ENCODE peak calls at places on chromosome 4, in five cellular contexts. O is IMR-90, U is H1, F is neuronal stem cell, X is mesenchymal stem cell. V is an unnamed sample.

GRCh38 chr4:86757468-86757867 is 91.7 kb downstream of the SLC10A6 start:
- DNase-seq in O (no peak), X (no peak), F (no peak), U (no peak), V (no peak)

GRCh38 chr4:1172971-1173757 is 781 bp upstream of the SPON2 start:
- DNase-seq in O (peak; percentile 78), F (no peak), X (peak; percentile 98), U (no peak), V (peak; percentile 59)

GRCh38 chr4:110614981-110615365 is 7.9 kb downstream of the PITX2 start:
- DNase-seq in U (no peak), F (peak; percentile 27), X (peak; percentile 62), O (no peak), V (peak; percentile 41)

GRCh38 chr4:119170195-119170594 is 34.6 kb downstream of the MYOZ2 start:
- DNase-seq in U (no peak), X (no peak), F (no peak), O (no peak), V (no peak)

GRCh38 chr4:118799235-118799932 is 36.5 kb downstream of the SEC24D start:
- DNase-seq in X (no peak), F (no peak), O (no peak), U (no peak), V (no peak)

GRCh38 chr4:146336413-146336807 is 122.1 kb downstream of the REELD1 start:
- DNase-seq in X (no peak), F (no peak), U (no peak), O (peak; percentile 71), V (no peak)

GRCh38 chr4:168451744-168452394 is 28.4 kb downstream of the DDX60L start:
- DNase-seq in O (peak; percentile 71), F (no peak), X (peak; percentile 90), U (no peak), V (no peak)

GRCh38 chr4:8656711-8657380 is 64.3 kb downstream of the CPZ start:
- DNase-seq in X (no peak), O (no peak), F (no peak), U (no peak), V (no peak)

GRCh38 chr4:101345271-101345595 is 2.1 kb downstream of the PPP3CA start:
- DNase-seq in X (no peak), O (peak; percentile 24), U (no peak), F (no peak), V (no peak)

GRCh38 chr4:1012031-1012739 is 759 bp downstream of the FGFRL1 start:
- DNase-seq in F (no peak), O (no peak), X (peak; percentile 35), U (no peak), V (no peak)

DNA sequence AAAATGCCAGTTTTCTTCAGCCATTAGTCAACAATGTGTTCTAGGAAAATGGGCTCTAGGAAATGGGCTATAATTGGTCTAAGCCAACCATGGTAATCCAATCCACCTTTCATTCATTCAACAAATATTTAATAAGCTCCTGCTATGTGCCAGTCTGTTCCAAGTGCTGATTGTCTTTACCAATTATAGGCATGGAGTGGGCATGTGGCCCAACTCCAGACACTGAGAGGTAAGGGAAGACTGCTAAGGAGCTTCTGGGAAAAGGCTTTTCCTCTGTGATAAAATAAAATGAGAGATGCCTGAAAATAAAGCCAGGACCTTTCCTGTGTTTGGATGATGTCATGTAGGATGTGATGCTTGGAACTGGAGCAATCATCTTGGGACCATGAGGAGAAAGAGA is 43.3 kb downstream of the HOPX start:
- DNase-seq in U (no peak), X (no peak), O (no peak), F (no peak), V (no peak)
- H4K91ac ChIP-seq in U (no peak overlapping the region), X (no peak overlapping the region), O (no peak overlapping the region), F (no peak overlapping the region), V (no peak overlapping the region)

GRCh38 chr4:128060620-128061565 is at the start of gene LARP1B:
- DNase-seq in U (peak; percentile 96), O (peak; percentile 95), X (peak; percentile 97), F (peak; percentile 94), V (peak; percentile 97)
- H2BK15ac ChIP-seq in U (no peak within 1 kb of the TSS), O (peak within 1 kb of the TSS; percentile 74), X (peak within 1 kb of the TSS; percentile 93), F (peak within 1 kb of the TSS; percentile 81), V (no peak within 1 kb of the TSS)

GRCh38 chr4:78250500-78250899 is 193.4 kb downstream of the FRAS1 start:
- DNase-seq in X (no peak), U (no peak), O (no peak), F (no peak), V (no peak)

DNA sequence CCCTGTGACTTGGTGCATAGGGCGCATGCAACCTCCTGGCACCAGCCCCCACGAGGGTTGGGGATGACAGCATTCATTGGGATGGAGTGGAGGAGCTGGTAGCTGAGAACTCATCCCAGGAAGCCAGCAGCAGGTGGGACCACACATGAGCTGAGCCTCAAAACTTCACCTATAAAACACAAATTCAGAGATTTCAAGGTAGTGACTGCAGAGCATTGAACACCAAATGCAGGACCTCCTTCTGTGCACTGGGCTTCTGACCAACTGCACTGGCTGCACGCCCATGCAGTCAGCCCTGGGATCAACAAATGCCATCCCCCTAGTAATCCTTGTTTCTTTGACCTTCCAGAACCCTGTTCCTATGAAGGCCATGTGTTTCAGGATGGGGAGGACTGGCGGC is 197.8 kb downstream of the FRAS1 start:
- DNase-seq in U (no peak), O (no peak), X (no peak), F (no peak), V (no peak)
- H4K91ac ChIP-seq in U (no peak overlapping the region), O (no peak overlapping the region), X (no peak overlapping the region), F (no peak overlapping the region), V (no peak overlapping the region)

GRCh38 chr4:120855307-120856001 is 67.1 kb downstream of the PRDM5 start:
- DNase-seq in O (no peak), X (no peak), F (no peak), U (no peak), V (no peak)
- H2BK15ac ChIP-seq in O (no peak overlapping the region), X (no peak overlapping the region), F (no peak overlapping the region), U (no peak overlapping the region), V (no peak overlapping the region)

DNA sequence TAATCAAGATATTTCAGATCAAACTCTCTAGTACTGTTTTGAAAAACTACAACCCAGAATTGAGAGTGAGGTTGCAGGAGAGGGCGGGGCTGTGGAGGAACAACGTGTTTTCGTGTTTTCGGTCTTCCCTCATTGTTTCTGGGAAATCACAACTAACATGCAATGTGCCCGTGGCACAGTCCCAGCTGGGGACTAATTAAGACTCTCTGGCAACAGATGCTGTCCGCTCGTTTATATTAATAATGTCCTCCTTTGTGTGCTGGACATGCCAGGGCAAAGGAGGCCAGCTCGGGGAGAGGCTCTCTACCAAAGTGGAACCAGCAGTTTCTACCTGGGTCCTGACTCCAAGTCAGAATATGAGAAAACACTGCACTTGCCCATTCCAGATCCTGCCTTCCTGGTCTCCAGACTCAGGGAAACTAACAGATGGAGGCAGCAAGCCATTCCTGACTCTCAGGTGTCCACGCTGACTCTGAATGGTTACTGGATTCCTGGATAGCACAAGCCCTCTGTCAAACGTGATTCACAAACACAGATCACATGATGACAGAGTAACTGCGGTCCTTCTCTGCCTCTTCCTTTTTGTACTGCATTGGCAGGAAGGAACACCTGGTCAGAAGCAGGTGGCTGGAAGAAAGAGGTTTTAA is 65.1 kb downstream of the COQ2 start:
- DNase-seq in X (no peak), O (no peak), U (no peak), F (no peak), V (no peak)
- H4K91ac ChIP-seq in X (no peak overlapping the region), O (no peak overlapping the region), U (no peak overlapping the region), F (no peak overlapping the region), V (no peak overlapping the region)

DNA sequence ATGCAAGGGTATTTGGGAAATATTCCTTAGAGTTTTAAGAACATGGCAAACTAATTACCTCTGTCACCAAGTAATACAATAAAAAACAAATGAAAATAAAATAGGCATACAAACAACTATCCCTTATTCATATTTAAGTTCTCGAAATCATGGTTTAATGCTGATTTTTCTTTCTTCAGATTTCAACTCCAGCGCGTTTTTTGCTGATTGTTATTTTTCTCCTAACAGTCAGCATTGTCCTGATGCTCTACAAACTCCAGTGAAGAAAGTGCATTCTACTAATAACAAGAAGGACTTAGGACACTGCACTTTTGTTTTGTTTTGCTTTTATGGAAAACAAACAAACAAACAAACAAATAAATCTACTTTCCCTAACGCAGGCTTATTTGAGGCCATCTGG is 282.4 kb downstream of the FSTL5 start:
- DNase-seq in X (no peak), U (no peak), O (no peak), F (no peak), V (no peak)
- H2BK15ac ChIP-seq in X (no peak overlapping the region), U (no peak overlapping the region), O (no peak overlapping the region), F (no peak overlapping the region), V (no peak overlapping the region)

V was measured in H9.